ENCODE peak calls at places on chromosomes 3 and 15, in six cellular contexts. E, S, V, C, A and N are unnamed samples.

GRCh38 chr3:30581067-30581585 is 25.3 kb upstream of the TGFBR2 start:
- DNase-seq in E (no peak), A (no peak), V (no peak), S (no peak), C (no peak), N (no peak)

GRCh38 chr3:100030346-100030745 is 84.0 kb downstream of the FILIP1L start:
- DNase-seq in C (peak; percentile 53), S (no peak), V (peak; percentile 63), E (no peak), A (peak; percentile 5), N (no peak)

GRCh38 chr3:22372292-22372949 is 621.4 kb upstream of the ZNF385D start:
- DNase-seq in C (no peak), S (no peak), E (no peak), V (peak; percentile 4), A (no peak), N (no peak)

GRCh38 chr3:49133226-49133951 is 539 bp upstream of the LAMB2 start:
- DNase-seq in S (peak; percentile 60), V (peak; percentile 93), A (peak; percentile 88), C (peak; percentile 85), E (peak; percentile 81), N (peak; percentile 90)

GRCh38 chr3:24305795-24306467 is 188.7 kb downstream of the THRB start:
- DNase-seq in E (no peak), C (no peak), V (peak; percentile 54), A (no peak), S (no peak), N (no peak)

GRCh38 chr15:67120009-67120838 is 54.8 kb downstream of the SMAD3 start:
- DNase-seq in A (no peak), S (no peak), E (no peak), V (no peak), C (no peak), N (no peak)

GRCh38 chr15:77500986-77501385 is 80.3 kb downstream of the HMG20A start:
- DNase-seq in V (peak; percentile 47), E (peak; percentile 59), C (peak; percentile 77), S (no peak), A (no peak), N (no peak)

GRCh38 chr15:49989498-49989897 is 129.5 kb downstream of the ATP8B4 start:
- DNase-seq in E (no peak), A (no peak), V (no peak), S (no peak), C (no peak), N (no peak)

GRCh38 chr3:78139166-78139565 is 1099.3 kb downstream of the ROBO2 start:
- DNase-seq in V (peak; percentile 86), E (peak; percentile 41), A (no peak), S (no peak), C (peak; percentile 84), N (no peak)

GRCh38 chr15:99279290-99279689 is 28.0 kb downstream of the LRRC28 start:
- DNase-seq in V (no peak), S (no peak), E (no peak), A (no peak), C (no peak), N (no peak)

GRCh38 chr3:124383051-124383450 is 347.2 kb upstream of the UMPS start:
- DNase-seq in A (no peak), S (no peak), V (no peak), E (no peak), C (no peak), N (no peak)

GRCh38 chr3:152328841-152329240 is 60.1 kb downstream of the MBNL1 start:
- DNase-seq in V (peak; percentile 90), S (peak; percentile 79), A (no peak), C (peak; percentile 88), E (peak; percentile 74), N (no peak)

GRCh38 chr3:123031051-123031450 is 3.5 kb upstream of the SEMA5B start:
- DNase-seq in S (no peak), A (no peak), C (no peak), E (no peak), V (no peak), N (no peak)

GRCh38 chr3:155356594-155357370 is 63.3 kb upstream of the STRIT1 start:
- DNase-seq in C (no peak), S (no peak), V (peak; percentile 6), E (no peak), A (no peak), N (no peak)
- TF ChIP-seq CTCF in C (no peak), S (no peak), V (peak; percentile 19), E (peak; percentile 32), A (no peak), N (no peak)

GRCh38 chr3:72448375-72448823 is 399.8 kb downstream of the SHQ1 start:
- DNase-seq in S (no peak), E (no peak), A (no peak), V (no peak), C (no peak), N (no peak)

GRCh38 chr3:72444642-72445223 is 403.5 kb downstream of the SHQ1 start:
- DNase-seq in C (peak; percentile 12), A (no peak), S (no peak), V (peak; percentile 37), E (no peak), N (no peak)

GRCh38 chr3:72445827-72446405 is 402.3 kb downstream of the SHQ1 start:
- DNase-seq in V (no peak), C (peak; percentile 3), A (no peak), E (no peak), S (no peak), N (no peak)

GRCh38 chr3:72447059-72447946 is 400.9 kb downstream of the SHQ1 start:
- DNase-seq in S (peak; percentile 82), A (peak; percentile 94), V (peak; percentile 82), E (peak; percentile 82), C (peak; percentile 86), N (peak; percentile 92)

GRCh38 chr3:72446406-72447058 is 401.7 kb downstream of the SHQ1 start:
- DNase-seq in S (peak; percentile 20), V (peak; percentile 41), E (peak; percentile 13), C (peak; percentile 18), A (peak; percentile 31), N (no peak)
- TF ChIP-seq CTCF in S (no peak), V (no peak), E (peak; percentile 11), C (peak; percentile 3), A (no peak), N (peak; percentile 10)

DNA sequence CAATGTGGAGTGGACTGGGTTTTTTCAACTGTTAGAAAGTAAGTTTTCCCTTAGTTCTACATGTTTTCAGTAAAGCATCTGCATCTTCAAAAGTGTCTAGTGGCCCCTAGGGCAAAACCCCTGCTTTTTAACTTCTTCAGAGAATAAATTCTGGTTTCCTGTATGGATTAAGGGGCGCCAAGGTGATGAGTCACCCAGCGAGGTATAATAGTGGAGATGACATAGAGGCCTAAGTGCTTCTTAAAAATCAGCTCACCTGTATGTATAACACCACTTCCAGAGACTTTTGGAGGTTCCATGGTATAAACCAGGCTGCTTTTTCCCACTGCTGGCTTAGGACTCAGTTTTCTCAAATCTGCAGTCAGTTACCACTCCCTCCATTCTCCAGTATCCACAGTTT is 68.9 kb downstream of the SYN2 start:
- DNase-seq in V (no peak), A (no peak), S (no peak), C (no peak), E (no peak), N (no peak)
- TF ChIP-seq CTCF in V (no peak), A (no peak), S (no peak), C (no peak), E (no peak), N (no peak)

GRCh38 chr15:70353606-70354259 is 256.0 kb upstream of the TLE3 start:
- DNase-seq in S (no peak), E (no peak), A (no peak), V (no peak), C (no peak), N (peak; percentile 51)

GRCh38 chr15:70354260-70354894 is 256.7 kb upstream of the TLE3 start:
- DNase-seq in A (no peak), C (no peak), V (no peak), E (no peak), S (no peak), N (no peak)

GRCh38 chr15:70356062-70356860 is 258.5 kb upstream of the TLE3 start:
- DNase-seq in C (no peak), E (no peak), A (peak; percentile 64), S (no peak), V (no peak), N (no peak)

GRCh38 chr15:70356919-70357318 is 259.2 kb upstream of the TLE3 start:
- DNase-seq in S (no peak), C (no peak), A (no peak), E (no peak), V (peak; percentile 31), N (no peak)

DNA sequence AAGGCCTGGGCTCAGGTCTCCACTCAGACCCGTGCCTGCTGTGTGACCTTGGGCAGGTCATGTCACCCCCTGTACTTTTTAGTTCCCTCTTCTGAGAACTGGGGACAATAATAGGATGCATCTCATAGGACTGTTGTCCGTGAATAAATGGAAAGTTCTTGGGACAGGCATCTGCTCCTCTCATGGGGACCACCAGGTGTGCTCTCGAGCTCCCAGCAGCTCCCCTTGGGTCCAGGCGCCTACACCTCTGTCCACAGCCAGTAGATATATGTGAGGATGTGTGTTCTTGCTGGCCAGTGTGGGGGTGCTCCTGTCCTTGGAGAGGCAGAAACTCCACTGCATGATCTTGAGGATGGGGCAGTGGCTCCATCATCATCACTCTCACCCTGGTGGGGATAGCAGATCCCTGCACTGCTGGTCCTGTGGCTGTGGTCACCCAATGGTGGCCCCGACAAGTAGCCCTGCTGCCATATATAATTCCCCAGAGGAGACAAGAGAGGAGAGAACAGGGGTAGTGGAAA is 257.6 kb upstream of the TLE3 start:
- DNase-seq in A (no peak), E (no peak), C (no peak), V (no peak), S (no peak), N (no peak)
- TF ChIP-seq CTCF in A (no peak), E (peak; percentile 31), C (no peak), V (peak; percentile 7), S (no peak), N (no peak)

GRCh38 chr3:9224490-9224889 is 25.0 kb downstream of the SRGAP3 start:
- DNase-seq in E (no peak), A (no peak), C (no peak), S (no peak), V (peak; percentile 75), N (no peak)
- TF ChIP-seq CTCF in E (peak; percentile 20), A (no peak), C (no peak), S (no peak), V (no peak), N (no peak)

DNA sequence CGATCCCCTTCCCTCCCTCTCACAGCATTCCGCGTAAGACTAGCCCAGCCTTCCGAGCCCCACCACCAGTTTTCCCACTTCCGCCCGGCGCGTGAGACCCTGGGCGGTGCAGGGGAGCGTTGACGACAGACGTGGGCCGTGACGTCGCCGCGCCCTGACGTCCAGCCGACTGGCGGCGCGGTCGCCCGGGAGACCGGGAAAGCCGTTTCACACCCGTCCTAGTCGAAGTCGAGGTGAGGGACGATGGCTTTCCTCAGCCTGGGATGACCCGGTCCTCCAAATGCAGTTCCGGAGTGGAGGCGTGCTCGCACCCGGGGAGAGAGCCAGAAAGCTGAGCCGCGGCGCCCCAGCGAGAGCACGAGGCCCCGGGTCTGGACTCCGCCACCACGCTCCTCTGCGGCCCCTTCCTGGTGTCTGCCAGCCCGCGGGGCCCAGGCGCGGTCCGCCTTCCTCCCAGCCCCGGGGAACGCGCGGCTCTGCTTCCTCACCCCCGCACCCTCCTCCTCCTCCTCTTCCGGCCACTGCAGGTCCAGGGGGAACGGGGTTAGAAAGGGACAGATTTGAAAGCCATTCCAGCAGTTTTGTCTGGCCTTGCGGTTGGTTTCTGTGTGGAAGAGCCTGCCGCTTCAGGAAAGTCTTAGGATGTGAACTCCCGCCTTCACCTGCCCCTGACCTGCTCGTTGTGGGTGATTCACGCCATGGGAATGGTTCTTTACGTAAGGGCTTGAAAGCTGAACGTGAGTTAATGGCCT is at the start of gene LEKR1:
- DNase-seq in V (peak; percentile 95), S (peak; percentile 90), C (peak; percentile 98), E (peak; percentile 77), A (peak; percentile 84), N (peak; percentile 91)
- TF ChIP-seq CTCF in V (no peak), S (no peak), C (no peak), E (no peak), A (no peak), N (no peak)

GRCh38 chr15:34621675-34622074 is 38.2 kb upstream of the GOLGA8B start:
- DNase-seq in E (peak; percentile 57), C (peak; percentile 58), S (peak; percentile 10), A (no peak), V (peak; percentile 44), N (no peak)
- TF ChIP-seq CTCF in E (peak; percentile 74), C (peak; percentile 64), S (peak; percentile 54), A (no peak), V (peak; percentile 21), N (no peak)